ENCODE peak calls at places on chromosomes 7 and 10, in seven cellular contexts. H, K, D, U, V, W and S are unnamed samples.

GRCh38 chr10:89373916-89374711 is 3.7 kb upstream of the IFIT1B start:
- DNase-seq in V (peak), H (no peak), W (no peak), D (peak), U (no peak), K (peak), S (peak)

GRCh38 chr10:124049484-124049883 is 43.9 kb downstream of the CHST15 start:
- DNase-seq in K (no peak), U (no peak), H (no peak), W (no peak), D (no peak), V (no peak), S (no peak)

GRCh38 chr7:55571534-55572377 is 546 bp downstream of the VOPP1 start:
- DNase-seq in V (peak), U (no peak), W (peak), K (peak), H (peak), D (peak), S (no peak)

GRCh38 chr10:53601260-53601875 is 828.8 kb upstream of the MBL2 start:
- DNase-seq in V (no peak), D (no peak), H (peak), W (peak), K (no peak), U (peak), S (peak)

GRCh38 chr7:115707684-115708341 is 322.8 kb downstream of the TFEC start:
- DNase-seq in K (no peak), D (no peak), V (no peak), U (no peak), H (no peak), W (no peak), S (no peak)

GRCh38 chr10:68598978-68599753 is 39.0 kb downstream of the TET1 start:
- DNase-seq in K (peak), D (peak), H (peak), W (peak), V (peak), U (no peak), S (peak)

GRCh38 chr7:594212-594913 is 74.7 kb upstream of the PDGFA start:
- DNase-seq in K (no peak), H (no peak), D (no peak), V (no peak), W (no peak), U (no peak), S (no peak)

GRCh38 chr7:139842414-139843210 is 13.5 kb downstream of the TBXAS1 start:
- DNase-seq in W (no peak), V (no peak), D (peak), U (no peak), K (no peak), H (no peak), S (no peak)

GRCh38 chr10:78520737-78521430 is 487.2 kb downstream of the RPS24 start:
- DNase-seq in U (no peak), W (peak), K (no peak), D (peak), V (peak), H (peak), S (no peak)

GRCh38 chr10:91162050-91162494 is 58.4 kb upstream of the PCGF5 start:
- DNase-seq in H (no peak), V (no peak), D (no peak), W (no peak), U (no peak), K (no peak), S (no peak)

GRCh38 chr7:83509255-83510021 is 139.5 kb downstream of the SEMA3E start:
- DNase-seq in W (no peak), H (no peak), V (no peak), D (no peak), K (no peak), U (no peak), S (no peak)

GRCh38 chr7:18890134-18890533 is 227.3 kb downstream of the TWIST1 start:
- DNase-seq in D (no peak), U (no peak), H (no peak), V (no peak), K (no peak), W (no peak), S (peak)

GRCh38 chr10:9895406-9895805 is 1122.3 kb upstream of the CELF2 start:
- DNase-seq in V (no peak), D (no peak), H (no peak), U (no peak), K (no peak), W (no peak), S (no peak)

GRCh38 chr7:37284285-37284684 is 164.4 kb downstream of the ELMO1 start:
- DNase-seq in V (no peak), U (no peak), K (no peak), D (no peak), H (no peak), W (no peak), S (no peak)

GRCh38 chr7:47502240-47502877 is 79.6 kb downstream of the TNS3 start:
- DNase-seq in V (no peak), D (no peak), K (no peak), W (no peak), U (no peak), H (no peak), S (no peak)

GRCh38 chr7:73718905-73719805 is at the start of gene STX1A:
- DNase-seq in K (no peak), H (peak), W (peak), D (no peak), U (no peak), V (peak), S (no peak)

GRCh38 chr7:28984631-28985030 is 26.5 kb upstream of the TRIL start:
- DNase-seq in U (peak), H (peak), K (no peak), W (no peak), D (no peak), V (peak), S (peak)

GRCh38 chr10:121216295-121216694 is 365.1 kb downstream of the WDR11 start:
- DNase-seq in W (no peak), H (no peak), K (no peak), V (no peak), D (no peak), U (no peak), S (no peak)

GRCh38 chr10:104589871-104590270 is 51.2 kb upstream of the SORCS3 start:
- DNase-seq in H (no peak), W (no peak), K (no peak), D (no peak), U (peak), V (no peak), S (no peak)

GRCh38 chr7:140003913-140004382 is 58.8 kb downstream of the PARP12 start:
- DNase-seq in U (no peak), W (peak), K (no peak), H (peak), D (no peak), V (peak), S (peak)

GRCh38 chr7:73520673-73521635 is 1.1 kb downstream of the BAZ1B start:
- DNase-seq in W (peak), H (peak), U (no peak), D (no peak), V (no peak), K (peak), S (no peak)

GRCh38 chr10:83917519-83918506 is 221.5 kb upstream of the GHITM start:
- DNase-seq in U (no peak), K (no peak), H (peak), D (no peak), W (peak), V (peak), S (no peak)

GRCh38 chr10:25047902-25048301 is 31.5 kb downstream of the THNSL1 start:
- DNase-seq in D (no peak), V (no peak), W (no peak), H (no peak), K (no peak), U (no peak), S (no peak)

GRCh38 chr10:58782876-58783859 is 270.5 kb downstream of the BICC1 start:
- DNase-seq in V (no peak), K (no peak), W (peak), H (no peak), U (no peak), D (no peak), S (peak)

GRCh38 chr7:107902381-107902780 is 11.4 kb downstream of the DLD start:
- DNase-seq in H (no peak), U (no peak), K (no peak), D (no peak), V (no peak), W (peak), S (no peak)

GRCh38 chr10:33334839-33335549 is 527 bp upstream of the NRP1 start:
- DNase-seq in K (peak), U (peak), V (peak), H (peak), W (peak), D (peak), S (peak)

GRCh38 chr10:1744524-1744923 is 7.2 kb upstream of the ADARB2 start:
- DNase-seq in W (no peak), K (no peak), V (no peak), U (no peak), H (no peak), D (no peak), S (no peak)

GRCh38 chr7:99379043-99379577 is 4.6 kb downstream of the ARPC1B start:
- DNase-seq in V (no peak), U (no peak), W (no peak), K (peak), H (peak), D (peak), S (peak)

GRCh38 chr10:49285232-49285631 is 13.7 kb upstream of the C10orf71 start:
- DNase-seq in H (no peak), D (peak), W (no peak), V (no peak), U (no peak), K (no peak), S (no peak)

GRCh38 chr10:89086801-89087513 is 96.4 kb downstream of the FAS start:
- DNase-seq in V (no peak), D (peak), K (peak), W (no peak), U (peak), H (peak), S (peak)

GRCh38 chr7:37342665-37343471 is 105.8 kb downstream of the ELMO1 start:
- DNase-seq in V (no peak), W (no peak), D (no peak), H (no peak), K (no peak), U (no peak), S (no peak)

GRCh38 chr7:77867208-77867915 is 68.8 kb downstream of the PHTF2 start:
- DNase-seq in V (no peak), K (no peak), D (no peak), H (no peak), U (no peak), W (no peak), S (no peak)

GRCh38 chr10:3754727-3755439 is 30.1 kb downstream of the KLF6 start:
- DNase-seq in U (no peak), V (no peak), K (no peak), W (no peak), D (peak), H (no peak), S (peak)

GRCh38 chr7:127938588-127938987 is 92.6 kb downstream of the LRRC4 start:
- DNase-seq in U (no peak), K (no peak), V (no peak), H (no peak), D (no peak), W (no peak), S (peak)

GRCh38 chr10:34933676-34934075 is 118.6 kb upstream of the PARD3 start:
- DNase-seq in H (no peak), K (no peak), V (no peak), U (no peak), D (no peak), W (peak), S (peak)

GRCh38 chr10:124290095-124290795 is 128.5 kb downstream of the OAT start:
- DNase-seq in U (no peak), H (no peak), W (no peak), K (peak), D (peak), V (no peak), S (peak)

GRCh38 chr10:43461950-43462349 is 25.0 kb downstream of the ZNF487 start:
- DNase-seq in D (no peak), V (peak), K (no peak), U (peak), W (peak), H (peak), S (peak)

GRCh38 chr10:87677595-87677994 is 17.9 kb downstream of the PAPSS2 start:
- DNase-seq in H (no peak), D (no peak), W (no peak), K (no peak), U (no peak), V (no peak), S (no peak)

GRCh38 chr10:133221331-133221730 is 8.7 kb upstream of the UTF1 start:
- DNase-seq in U (no peak), H (no peak), K (no peak), W (no peak), V (no peak), D (no peak), S (no peak)

GRCh38 chr10:44697096-44697495 is 214.0 kb upstream of the TMEM72 start:
- DNase-seq in H (no peak), U (no peak), K (no peak), V (no peak), W (no peak), D (no peak), S (no peak)
- H3K4me3 ChIP-seq in H (no peak), U (no peak), K (no peak), V (no peak), W (no peak), D (no peak), S (no peak)

DNA sequence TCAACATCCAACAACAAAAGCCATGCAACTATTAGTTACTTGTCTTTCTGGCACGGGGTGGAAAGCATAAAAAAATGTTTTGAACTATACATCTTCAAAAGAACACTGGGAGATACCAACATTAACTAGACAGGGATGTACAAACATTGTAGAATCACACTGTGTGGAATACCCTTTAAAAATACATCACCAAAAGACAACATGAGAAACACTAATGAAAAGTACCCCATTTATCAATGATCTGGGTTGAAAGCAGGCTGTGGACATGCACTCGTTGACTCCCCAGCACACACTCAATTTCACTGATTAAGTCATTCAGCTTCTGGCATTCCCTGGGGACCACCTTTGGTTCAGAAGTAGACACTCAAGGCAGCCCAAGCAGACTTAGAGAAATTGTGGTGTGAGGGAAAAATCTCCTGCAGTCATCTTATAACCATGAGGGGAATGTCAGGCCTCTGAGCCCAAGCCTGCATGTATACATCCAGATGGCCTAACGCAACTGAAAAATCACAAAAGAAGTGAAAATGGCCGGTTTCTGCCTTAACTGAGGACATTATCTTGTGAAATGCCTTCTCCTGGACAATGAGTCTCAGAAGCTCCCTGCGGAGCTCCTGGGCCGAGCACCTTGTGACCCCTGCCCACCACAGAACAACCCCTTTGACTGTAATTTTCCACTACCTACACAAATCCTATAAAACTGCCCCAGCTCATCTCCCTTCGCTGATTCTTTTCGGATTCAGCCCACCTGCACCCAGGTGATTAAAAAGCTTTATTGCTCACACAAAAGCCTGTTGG is 53.0 kb downstream of the CACUL1 start:
- DNase-seq in U (no peak), K (no peak), V (peak), D (no peak), W (no peak), H (no peak), S (no peak)
- H3K4me3 ChIP-seq in U (no peak), K (no peak), V (no peak), D (no peak), W (no peak), H (no peak), S (no peak)

GRCh38 chr7:20786049-20786412 is 655 bp downstream of the SP8 start:
- DNase-seq in D (no peak), W (no peak), H (no peak), K (no peak), V (no peak), U (no peak), S (no peak)

GRCh38 chr7:20785211-20786048 is 1.3 kb downstream of the SP8 start:
- DNase-seq in V (no peak), D (peak), U (no peak), K (no peak), H (peak), W (peak), S (no peak)

GRCh38 chr7:20786421-20786778 is 286 bp downstream of the SP8 start:
- DNase-seq in K (no peak), U (no peak), W (no peak), H (no peak), V (no peak), D (no peak), S (no peak)

GRCh38 chr7:20786779-20787651 is at the start of gene SP8:
- DNase-seq in W (peak), H (peak), D (no peak), K (no peak), V (peak), U (no peak), S (no peak)

DNA sequence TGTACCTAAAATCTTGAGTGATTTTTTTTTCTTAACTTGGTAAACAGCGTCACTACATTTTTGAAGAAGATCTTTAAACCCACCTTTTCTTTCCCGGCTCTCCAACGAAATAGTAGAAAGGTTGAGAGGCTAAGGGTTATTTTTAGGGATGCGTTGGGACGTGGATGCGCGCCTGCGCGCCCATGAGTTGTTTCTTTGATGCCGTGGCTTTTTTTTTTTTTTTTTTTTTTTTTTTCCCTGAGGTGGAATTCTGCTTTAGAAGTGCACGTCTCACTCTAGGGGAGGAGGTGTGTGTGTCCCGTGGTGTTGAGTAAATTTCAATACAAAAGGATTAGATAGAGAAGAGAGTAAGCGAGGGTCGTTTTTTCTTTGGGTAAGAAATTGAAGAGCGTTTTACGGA is 972 bp upstream of the SP8 start:
- DNase-seq in K (no peak), V (no peak), H (peak), D (no peak), W (no peak), U (no peak), S (no peak)
- H3K4me3 ChIP-seq in K (peak), V (no peak), H (peak), D (no peak), W (peak), U (peak), S (no peak)

DNA sequence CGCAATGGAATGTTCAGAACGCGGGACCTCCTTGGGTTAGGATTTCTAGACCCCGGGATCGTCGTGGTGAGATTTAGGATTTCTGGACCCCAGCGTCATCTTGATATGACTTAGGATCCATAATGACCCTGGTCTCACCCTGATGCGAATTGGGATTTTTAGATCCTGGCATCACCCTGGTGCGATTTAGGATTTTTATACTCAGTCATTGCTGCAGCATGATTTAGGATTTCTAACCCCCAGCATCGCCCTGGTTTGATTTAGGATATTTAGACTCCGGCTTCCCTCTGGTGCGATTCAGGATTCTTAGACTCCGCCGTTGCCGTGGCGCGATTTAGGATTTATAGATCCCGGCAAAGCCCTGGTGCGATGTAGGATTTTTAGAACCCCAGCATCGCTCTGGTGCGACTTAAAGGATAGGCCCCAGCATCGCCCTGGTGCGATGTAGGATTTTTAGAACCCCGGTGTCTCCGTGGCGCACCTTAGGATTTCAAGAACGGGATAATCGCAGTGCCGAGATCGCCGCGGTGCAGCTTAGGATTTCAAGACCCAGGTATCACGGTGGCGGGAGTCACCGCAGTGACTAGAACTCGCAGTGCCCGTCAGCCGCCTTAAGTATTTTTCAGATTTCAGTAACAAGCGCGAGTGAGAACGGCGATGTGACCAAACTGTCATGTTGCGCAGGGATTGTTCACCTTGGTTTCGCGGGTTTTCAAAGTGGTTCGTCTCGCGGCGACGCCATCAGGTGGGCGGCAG is 812 bp downstream of the MEST start:
- DNase-seq in D (no peak), V (no peak), H (peak), U (no peak), K (no peak), W (peak), S (no peak)
- H3K4me3 ChIP-seq in D (no peak), V (peak), H (peak), U (peak), K (peak), W (peak), S (peak)

GRCh38 chr10:128046156-128046933 is 79.9 kb downstream of the MKI67 start:
- DNase-seq in U (no peak), H (no peak), V (no peak), W (no peak), K (no peak), D (no peak), S (no peak)
- H3K4me3 ChIP-seq in U (no peak), H (no peak), V (no peak), W (no peak), K (no peak), D (no peak), S (no peak)

GRCh38 chr7:66043681-66044497 is 31.7 kb upstream of the ASL start:
- DNase-seq in D (peak), K (peak), W (peak), H (peak), V (no peak), U (peak), S (no peak)
- H3K4me3 ChIP-seq in D (peak), K (peak), W (peak), H (peak), V (no peak), U (peak), S (peak)